ENCODE peak calls at places on chromosome 1, in five cellular contexts. X is hepatocyte, K is glutamatergic neuron, S is cardiac fibroblast, W is HL-60. D is an unnamed sample.

GRCh38 chr1:204624631-204625216 is 60.8 kb downstream of the LRRN2 start:
- DNase-seq in X (peak; percentile 29), S (no peak), K (no peak), W (no peak), D (no peak)

GRCh38 chr1:91124989-91125417 is 103.2 kb upstream of the ZNF644 start:
- DNase-seq in W (no peak), K (no peak), S (no peak), X (peak; percentile 15), D (no peak)

GRCh38 chr1:173424786-173425407 is 52.2 kb upstream of the PRDX6 start:
- DNase-seq in X (no peak), K (no peak), S (no peak), W (no peak), D (no peak)

GRCh38 chr1:156767879-156768608 is 709 bp downstream of the PRCC start:
- DNase-seq in K (peak; percentile 34), W (peak; percentile 31), S (peak; percentile 12), X (peak; percentile 38), D (no peak)

GRCh38 chr1:30893776-30894507 is 14.6 kb downstream of the SDC3 start:
- DNase-seq in S (no peak), X (no peak), W (no peak), K (no peak), D (no peak)

GRCh38 chr1:67149179-67149770 is 14.5 kb upstream of the C1orf141 start:
- DNase-seq in K (peak; percentile 46), X (peak; percentile 86), W (peak; percentile 22), S (peak; percentile 91), D (peak; percentile 51)

GRCh38 chr1:192889082-192889481 is 80.2 kb downstream of the RGS2 start:
- DNase-seq in W (no peak), X (no peak), S (no peak), K (no peak), D (no peak)

GRCh38 chr1:117501275-117501674 is 104.6 kb upstream of the TENT5C start:
- DNase-seq in S (peak; percentile 26), K (no peak), W (no peak), X (no peak), D (no peak)

GRCh38 chr1:232643227-232643626 is 13.3 kb upstream of the SIPA1L2 start:
- DNase-seq in S (no peak), K (no peak), W (no peak), X (no peak), D (no peak)
- TF ChIP-seq CTCF in S (no peak), K (no peak), W (no peak), X (no peak), D (no peak)

DNA sequence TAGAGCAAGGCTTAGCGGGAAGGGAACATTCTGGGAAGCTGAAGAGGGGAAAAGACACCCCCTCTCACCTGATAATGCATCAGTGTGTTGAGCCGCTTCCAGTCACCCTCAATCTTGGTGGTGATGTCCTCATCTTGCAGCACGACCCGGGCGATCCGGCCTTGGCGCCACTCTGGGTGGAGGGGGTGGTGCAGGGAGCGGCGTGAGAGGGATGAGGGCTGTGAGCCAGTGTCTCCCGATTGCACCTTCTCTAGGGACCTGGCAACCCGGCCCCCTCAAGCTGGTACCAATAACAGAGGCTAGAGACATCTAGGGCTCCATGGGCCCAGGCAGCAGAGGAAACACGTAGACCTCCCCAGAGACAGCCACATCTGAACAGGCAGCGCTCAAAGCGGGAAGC is 127.4 kb upstream of the CD34 start:
- DNase-seq in S (no peak), K (no peak), W (no peak), X (no peak), D (no peak)
- TF ChIP-seq CTCF in S (no peak), K (no peak), W (no peak), X (no peak), D (no peak)

GRCh38 chr1:150971583-150972416 is 2.8 kb downstream of the CERS2 start:
- DNase-seq in X (peak; percentile 55), W (no peak), S (no peak), K (peak; percentile 35), D (no peak)
- TF ChIP-seq CTCF in X (peak; percentile 14), W (no peak), S (peak; percentile 27), K (peak; percentile 26), D (no peak)

DNA sequence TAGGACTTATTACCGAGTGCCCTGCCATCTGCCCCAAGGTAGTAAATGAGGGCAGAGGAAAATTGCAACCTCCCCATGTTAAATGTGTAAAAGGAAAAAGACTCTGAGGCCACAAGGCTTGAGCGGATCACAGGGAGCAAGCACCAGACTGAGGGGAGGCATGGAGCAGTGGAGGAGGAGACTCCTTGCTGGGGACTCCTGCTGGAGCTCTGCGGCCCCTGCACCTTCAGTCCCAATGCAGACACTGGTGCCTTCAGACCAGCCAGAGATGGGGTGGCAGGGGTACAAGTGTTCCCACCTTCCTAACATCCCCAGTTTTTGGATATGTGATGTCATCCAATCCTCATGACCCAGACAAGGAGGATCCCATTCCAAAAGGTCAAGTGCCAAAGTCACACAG is 128.4 kb upstream of the NGF start:
- DNase-seq in S (peak; percentile 18), K (no peak), X (no peak), W (no peak), D (no peak)
- TF ChIP-seq CTCF in S (peak; percentile 17), K (no peak), X (no peak), W (no peak), D (no peak)

D was measured in nephron progenitor cell.